ENCODE peak calls at places on chromosome 17, in eight cellular contexts. C is pancreas, X is HL-60, B is fibroblast of the aortic adventitia, V is glutamatergic neuron, J is HFF-Myc, S is OCI-LY7, Y is GM13976. A is an unnamed sample.

GRCh38 chr17:18033442-18034099 is 5.4 kb downstream of the ATPAF2 start:
- DNase-seq in B (peak), V (no peak), Y (peak), J (peak), S (peak), C (no peak), X (peak), A (peak)

GRCh38 chr17:15048933-15049539 is 216.1 kb downstream of the PMP22 start:
- DNase-seq in J (no peak), S (no peak), C (no peak), X (no peak), Y (no peak), V (no peak), B (no peak), A (no peak)

GRCh38 chr17:3526491-3526890 is 31.1 kb downstream of the TRPV3 start:
- DNase-seq in X (no peak), Y (no peak), S (no peak), V (no peak), C (no peak), J (no peak), B (no peak), A (no peak)

GRCh38 chr17:54373970-54374369 is 526.7 kb upstream of the TOM1L1 start:
- DNase-seq in V (no peak), Y (no peak), X (no peak), C (no peak), S (no peak), B (no peak), J (no peak), A (no peak)

GRCh38 chr17:65334391-65334790 is 197.2 kb downstream of the RGS9 start:
- DNase-seq in B (no peak), X (no peak), Y (no peak), S (no peak), V (no peak), J (no peak), C (no peak), A (no peak)

GRCh38 chr17:40356906-40357861 is 7.4 kb downstream of the GJD3 start:
- DNase-seq in V (no peak), B (no peak), J (no peak), Y (no peak), C (no peak), S (no peak), X (no peak), A (no peak)

GRCh38 chr17:8477653-8478441 is 42.2 kb downstream of the NDEL1 start:
- DNase-seq in B (no peak), C (peak), J (no peak), X (no peak), Y (no peak), S (no peak), V (no peak), A (no peak)

GRCh38 chr17:40038882-40039513 is 15.2 kb downstream of the MED24 start:
- DNase-seq in C (no peak), J (peak), X (no peak), B (peak), Y (peak), V (no peak), S (no peak), A (no peak)

GRCh38 chr17:51322390-51323029 is 62.2 kb downstream of the UTP18 start:
- DNase-seq in X (peak), J (no peak), V (no peak), B (peak), Y (peak), S (peak), C (no peak), A (no peak)

GRCh38 chr17:76204277-76204676 is 36.0 kb downstream of the RNF157 start:
- DNase-seq in J (no peak), C (no peak), B (peak), X (no peak), V (no peak), S (no peak), Y (no peak), A (no peak)

GRCh38 chr17:8155341-8156173 is 3.4 kb upstream of the PER1 start:
- DNase-seq in B (peak), X (no peak), C (no peak), V (no peak), Y (no peak), S (no peak), J (no peak), A (no peak)

GRCh38 chr17:81349397-81350319 is 45.6 kb upstream of the BAHCC1 start:
- DNase-seq in B (peak), V (peak), X (no peak), Y (no peak), C (no peak), J (no peak), S (no peak), A (no peak)

GRCh38 chr17:71127416-71127815 is 958.1 kb downstream of the KCNJ2 start:
- DNase-seq in X (no peak), C (no peak), B (no peak), J (no peak), V (no peak), Y (no peak), S (no peak), A (no peak)

GRCh38 chr17:49227436-49228261 is 2.9 kb downstream of the PHOSPHO1 start:
- DNase-seq in C (peak), B (peak), J (peak), X (peak), V (peak), Y (peak), S (peak), A (peak)

GRCh38 chr17:7864995-7865650 is 7.3 kb downstream of the CYB5D1 start:
- DNase-seq in X (no peak), Y (no peak), C (no peak), V (no peak), S (peak), B (no peak), J (no peak), A (no peak)

GRCh38 chr17:44345497-44346026 is 460 bp downstream of the GRN start:
- DNase-seq in X (peak), Y (no peak), C (peak), S (peak), B (peak), V (peak), J (no peak), A (no peak)

GRCh38 chr17:47831934-47832327 is 461 bp downstream of the LRRC46 start:
- DNase-seq in X (peak), V (no peak), B (no peak), C (no peak), Y (no peak), S (no peak), J (no peak), A (no peak)

GRCh38 chr17:8142158-8142886 is 9.9 kb downstream of the PER1 start:
- DNase-seq in Y (no peak), S (no peak), C (no peak), V (no peak), J (no peak), B (no peak), X (no peak), A (no peak)

GRCh38 chr17:74513987-74514631 is 17.2 kb downstream of the CD300LB start:
- DNase-seq in S (peak), B (peak), C (no peak), Y (no peak), V (peak), X (peak), J (no peak), A (peak)

GRCh38 chr17:4951486-4951885 is 567 bp downstream of the ENO3 start:
- DNase-seq in V (no peak), Y (no peak), S (no peak), J (no peak), C (no peak), X (no peak), B (no peak), A (no peak)

GRCh38 chr17:41965694-41966375 is 760 bp upstream of the CNP start:
- DNase-seq in S (peak), C (peak), J (no peak), Y (peak), B (peak), V (no peak), X (peak), A (peak)

GRCh38 chr17:3602499-3602898 is 6.7 kb downstream of the TRPV1 start:
- DNase-seq in C (no peak), X (peak), S (peak), B (peak), J (no peak), V (peak), Y (peak), A (no peak)

GRCh38 chr17:77527836-77528505 is 387.2 kb downstream of the SEC14L1 start:
- DNase-seq in S (no peak), B (no peak), C (peak), X (no peak), J (no peak), Y (no peak), V (peak), A (no peak)

GRCh38 chr17:385836-386144 is 33.2 kb upstream of the RPH3AL start:
- DNase-seq in V (no peak), Y (no peak), X (no peak), S (no peak), B (no peak), J (no peak), C (no peak), A (no peak)

GRCh38 chr17:28577466-28577824 is 750 bp upstream of the ALDOC start:
- DNase-seq in S (no peak), J (no peak), V (no peak), X (no peak), Y (no peak), C (no peak), B (no peak), A (no peak)

GRCh38 chr17:60641810-60642220 is 35.8 kb upstream of the BCAS3 start:
- DNase-seq in B (peak), X (peak), J (peak), C (no peak), Y (peak), V (peak), S (peak), A (peak)

GRCh38 chr17:17484451-17484899 is 7.7 kb downstream of the MED9 start:
- DNase-seq in S (no peak), X (no peak), V (no peak), B (no peak), Y (no peak), J (no peak), C (no peak), A (no peak)

GRCh38 chr17:61317779-61318178 is 81.9 kb upstream of the TBX2 start:
- DNase-seq in B (no peak), Y (no peak), C (no peak), S (no peak), X (no peak), J (no peak), V (no peak), A (no peak)

GRCh38 chr17:64171041-64171440 is 41.1 kb upstream of the ERN1 start:
- DNase-seq in V (no peak), B (peak), J (no peak), Y (no peak), S (no peak), C (no peak), X (no peak), A (no peak)

GRCh38 chr17:81481011-81481799 is 31.4 kb downstream of the ACTG1 start:
- DNase-seq in B (peak), Y (no peak), C (peak), V (peak), X (no peak), J (no peak), S (no peak), A (no peak)

GRCh38 chr17:49762148-49762941 is 1.6 kb downstream of the FAM117A start:
- DNase-seq in X (no peak), B (peak), V (no peak), J (no peak), S (peak), C (no peak), Y (no peak), A (no peak)

GRCh38 chr17:66947311-66947710 is 17.2 kb upstream of the CACNG4 start:
- DNase-seq in B (no peak), Y (no peak), V (no peak), C (no peak), S (no peak), X (no peak), J (no peak), A (no peak)

GRCh38 chr17:80751460-80752368 is 207.1 kb downstream of the RPTOR start:
- DNase-seq in B (peak), J (no peak), S (no peak), V (no peak), C (no peak), Y (no peak), X (no peak), A (no peak)

GRCh38 chr17:10804546-10804945 is 647 bp upstream of the TMEM238L start:
- DNase-seq in J (no peak), C (no peak), Y (no peak), X (no peak), S (no peak), B (no peak), V (no peak), A (no peak)

GRCh38 chr17:77451894-77452852 is 311.4 kb downstream of the SEC14L1 start:
- DNase-seq in S (peak), Y (no peak), J (no peak), C (peak), X (no peak), B (peak), V (peak), A (no peak)

GRCh38 chr17:75661531-75661930 is 5.4 kb downstream of the RECQL5 start:
- DNase-seq in C (peak), X (no peak), S (no peak), B (no peak), V (no peak), Y (no peak), J (no peak), A (no peak)

GRCh38 chr17:40479754-40480480 is 21.5 kb downstream of the TNS4 start:
- DNase-seq in J (no peak), X (peak), S (peak), Y (no peak), V (no peak), C (no peak), B (no peak), A (no peak)

GRCh38 chr17:82603981-82604448 is 44.2 kb downstream of the WDR45B start:
- DNase-seq in B (no peak), C (no peak), J (no peak), S (no peak), X (peak), Y (no peak), V (peak), A (no peak)

GRCh38 chr17:72699566-72699965 is 392.9 kb downstream of the SLC39A11 start:
- DNase-seq in V (no peak), X (no peak), Y (no peak), J (no peak), C (no peak), S (no peak), B (peak), A (no peak)

DNA sequence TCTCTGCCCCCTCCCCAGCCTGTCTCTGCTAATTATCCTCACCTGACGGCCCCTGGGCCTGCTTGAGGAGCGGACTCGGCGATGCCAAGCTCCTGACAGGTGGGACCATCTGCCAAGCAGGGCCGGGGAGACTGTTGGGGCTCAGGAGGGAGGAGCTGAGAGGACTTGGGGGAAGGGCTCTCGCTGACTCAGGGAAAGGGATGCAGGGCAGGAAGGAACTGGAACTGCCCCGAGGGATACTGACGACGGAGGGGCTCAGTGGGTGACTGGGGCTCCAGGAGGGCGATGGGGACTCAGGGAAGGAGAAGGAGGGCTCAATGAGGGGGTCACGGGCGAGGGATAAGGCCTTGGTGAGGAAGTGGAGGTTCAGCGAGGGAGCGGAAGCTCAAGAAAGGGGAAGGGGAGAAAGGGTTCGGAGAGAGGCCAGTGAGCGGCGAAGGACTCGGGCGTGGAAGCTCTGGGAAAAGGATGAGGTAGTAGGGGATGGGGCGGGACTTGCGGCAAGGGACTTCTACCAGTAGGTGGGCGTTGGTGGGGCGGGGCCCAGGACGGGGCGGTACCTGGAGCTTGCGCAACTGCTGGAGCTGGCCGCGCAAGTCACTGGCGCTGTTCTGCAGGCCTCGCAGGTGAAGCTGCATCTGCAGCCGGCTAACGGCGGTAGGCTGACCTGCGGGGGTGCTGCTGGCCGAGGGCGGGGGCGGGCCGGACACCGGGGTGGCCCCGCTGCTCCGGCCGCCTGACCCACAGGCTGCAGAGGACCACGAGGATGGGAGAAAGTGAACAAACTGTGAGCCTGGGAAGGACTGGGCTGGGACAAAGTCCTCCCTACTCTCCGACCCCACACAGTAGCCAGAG is 46.5 kb downstream of the SRCIN1 start:
- DNase-seq in Y (peak), C (peak), X (peak), J (no peak), S (peak), V (peak), B (peak), A (peak)
- TF ChIP-seq CTCF in Y (peak), C (no peak), X (no peak), J (no peak), S (peak), V (peak), B (no peak), A (peak)

GRCh38 chr17:45441536-45442310 is 9.1 kb upstream of the ARHGAP27 start:
- DNase-seq in B (no peak), J (no peak), S (no peak), X (no peak), C (peak), Y (peak), V (no peak), A (no peak)

GRCh38 chr17:45440161-45440859 is 7.6 kb upstream of the ARHGAP27 start:
- DNase-seq in X (no peak), J (no peak), Y (no peak), B (peak), C (no peak), S (peak), V (no peak), A (no peak)

GRCh38 chr17:45436625-45437460 is 4.2 kb upstream of the ARHGAP27 start:
- DNase-seq in X (no peak), V (no peak), B (no peak), C (no peak), J (no peak), Y (no peak), S (no peak), A (no peak)

GRCh38 chr17:45437461-45438283 is 5.0 kb upstream of the ARHGAP27 start:
- DNase-seq in V (peak), B (no peak), S (no peak), X (no peak), Y (no peak), J (no peak), C (peak), A (no peak)

GRCh38 chr17:45438931-45439610 is 6.4 kb upstream of the ARHGAP27 start:
- DNase-seq in Y (no peak), B (no peak), J (no peak), S (no peak), V (no peak), C (peak), X (no peak), A (no peak)
- TF ChIP-seq CTCF in Y (no peak), B (no peak), J (no peak), S (no peak), V (no peak), C (no peak), X (no peak), A (no peak)

GRCh38 chr17:62671553-62671952 is 44.1 kb downstream of the MRC2 start:
- DNase-seq in J (no peak), Y (no peak), X (no peak), C (peak), V (no peak), B (peak), S (no peak), A (no peak)
- TF ChIP-seq CTCF in J (no peak), Y (no peak), X (no peak), C (no peak), V (no peak), B (no peak), S (no peak), A (no peak)

GRCh38 chr17:12395733-12396354 is 269.8 kb upstream of the MYOCD start:
- DNase-seq in V (peak), J (no peak), S (peak), Y (peak), X (peak), B (no peak), C (no peak), A (no peak)
- TF ChIP-seq CTCF in V (peak), J (peak), S (peak), Y (peak), X (peak), B (peak), C (no peak), A (peak)

GRCh38 chr17:79557724-79558572 is 52.9 kb downstream of the RBFOX3 start:
- DNase-seq in S (no peak), B (no peak), C (no peak), X (no peak), Y (no peak), J (no peak), V (no peak), A (no peak)
- TF ChIP-seq CTCF in S (no peak), B (no peak), C (no peak), X (no peak), Y (no peak), J (no peak), V (no peak), A (no peak)

DNA sequence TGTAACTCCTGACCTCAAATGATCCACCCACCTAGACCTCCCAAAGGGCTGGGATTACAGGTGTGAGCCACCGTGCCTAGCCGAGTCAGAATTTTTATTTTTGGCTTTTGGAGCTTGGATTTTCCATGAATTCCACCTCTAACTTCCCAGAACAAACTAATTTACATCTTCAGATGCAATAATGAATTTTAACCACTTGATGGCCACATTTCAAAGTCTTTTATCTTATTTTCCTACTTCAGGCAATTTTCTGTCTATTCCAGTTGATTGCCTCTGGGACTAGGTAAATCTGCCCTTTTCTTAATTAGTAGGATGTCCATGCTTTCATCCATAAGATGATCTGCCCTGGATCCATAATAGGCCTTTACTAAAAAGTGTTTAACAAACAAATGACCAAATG is 156.4 kb upstream of the ANKFN1 start:
- DNase-seq in Y (no peak), X (no peak), B (no peak), J (no peak), V (no peak), C (no peak), S (no peak), A (no peak)
- TF ChIP-seq CTCF in Y (no peak), X (no peak), B (no peak), J (no peak), V (peak), C (no peak), S (peak), A (no peak)

DNA sequence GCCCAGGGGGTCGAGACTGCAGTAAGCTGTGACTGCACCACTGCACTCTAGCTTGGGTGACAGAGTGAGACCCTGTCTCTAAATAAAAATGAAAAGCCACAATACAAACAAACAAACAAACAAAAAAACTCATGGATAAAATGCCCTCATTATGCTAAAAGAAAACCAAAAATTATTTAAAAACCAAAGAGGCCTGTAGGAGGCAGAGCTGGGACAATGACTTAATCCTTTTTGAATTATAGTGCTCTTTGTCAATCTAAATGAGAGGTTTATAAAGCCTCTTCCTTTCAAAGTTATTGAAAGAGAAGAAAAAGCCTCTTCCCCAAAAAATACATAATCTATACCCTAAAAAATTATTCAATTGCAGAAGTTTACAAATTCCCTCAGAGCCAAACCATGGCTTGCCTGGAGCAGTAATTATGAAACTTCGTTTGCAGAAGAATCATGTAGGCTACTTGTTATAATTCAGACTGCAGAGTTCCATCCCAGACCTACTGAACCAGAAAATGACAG is 18.5 kb downstream of the CRLF3 start:
- DNase-seq in J (no peak), X (no peak), B (no peak), V (no peak), S (no peak), Y (no peak), C (no peak), A (no peak)
- TF ChIP-seq CTCF in J (no peak), X (peak), B (peak), V (peak), S (peak), Y (peak), C (no peak), A (no peak)